ENCODE peak calls at places on chromosomes 1 and 21, in seven cellular contexts. P is fibroblast of lung, V is HepG2, X is prostate gland, H is cardiac muscle cell, L is pancreas, G is colonic mucosa. M is an unnamed sample. For H3K4me1, the result is how much of the 10 kb centered on the place peaks cover.

GRCh38 chr1:207084241-207084640 is 4.4 kb upstream of the C4BPB start:
- DNase-seq in H (no peak), V (no peak), X (no peak), G (no peak), L (no peak), P (peak), M (no peak)

GRCh38 chr1:10948463-10948775 is 64.0 kb upstream of the TARDBP start:
- DNase-seq in V (no peak), X (no peak), G (no peak), H (no peak), P (no peak), L (no peak), M (no peak)

GRCh38 chr1:119040489-119040888 is 52.3 kb upstream of the TBX15 start:
- DNase-seq in X (no peak), V (no peak), P (no peak), H (no peak), G (no peak), L (no peak), M (no peak)

GRCh38 chr1:64712049-64712448 is 32.8 kb upstream of the RAVER2 start:
- DNase-seq in P (no peak), G (no peak), X (no peak), L (no peak), V (no peak), H (no peak), M (no peak)

GRCh38 chr1:104295516-104295915 is 545.8 kb downstream of the AMY1C start:
- DNase-seq in G (no peak), X (no peak), H (no peak), L (no peak), V (no peak), P (no peak), M (no peak)

GRCh38 chr1:62082456-62083363 is 111.9 kb upstream of the L1TD1 start:
- DNase-seq in H (peak), G (peak), P (peak), X (peak), L (no peak), V (peak), M (no peak)

GRCh38 chr1:200512191-200512590 is 102.4 kb upstream of the ZNF281 start:
- DNase-seq in L (no peak), P (peak), G (no peak), X (no peak), V (no peak), H (peak), M (no peak)

GRCh38 chr1:233790662-233791371 is 113.7 kb upstream of the SLC35F3 start:
- DNase-seq in H (peak), X (peak), G (peak), P (peak), V (peak), L (peak), M (peak)

GRCh38 chr1:164774819-164775654 is 216.1 kb downstream of the PBX1 start:
- DNase-seq in P (no peak), X (no peak), V (no peak), H (no peak), G (peak), L (peak), M (peak)

GRCh38 chr1:111538343-111539035 is 35.1 kb upstream of the ADORA3 start:
- DNase-seq in V (peak), L (no peak), G (peak), X (no peak), P (peak), H (peak), M (no peak)

GRCh38 chr1:89332461-89332860 is 31.4 kb upstream of the GBP6 start:
- DNase-seq in X (no peak), L (no peak), H (no peak), P (no peak), V (no peak), G (no peak), M (no peak)

GRCh38 chr21:37829447-37829846 is 86.8 kb downstream of the KCNJ6 start:
- DNase-seq in P (peak), V (peak), H (peak), L (peak), G (peak), X (no peak), M (peak)

GRCh38 chr1:90045853-90046563 is 51.1 kb downstream of the ZNF326 start:
- DNase-seq in P (peak), V (peak), L (no peak), G (no peak), X (no peak), H (peak), M (no peak)

GRCh38 chr1:185376840-185377635 is 60.0 kb upstream of the IVNS1ABP start:
- DNase-seq in L (peak), P (peak), X (no peak), H (peak), V (no peak), G (no peak), M (no peak)

GRCh38 chr1:246450485-246451251 is 56.4 kb downstream of the SMYD3 start:
- DNase-seq in P (peak), G (no peak), X (no peak), V (peak), H (peak), L (no peak), M (no peak)

GRCh38 chr1:172359531-172359991 is 60.9 kb upstream of the C1orf105 start:
- DNase-seq in P (peak), G (peak), H (peak), X (peak), V (peak), L (no peak), M (no peak)

GRCh38 chr1:70706381-70707173 is 295.5 kb downstream of the CTH start:
- DNase-seq in L (no peak), G (no peak), H (no peak), X (no peak), P (no peak), V (no peak), M (no peak)

GRCh38 chr1:201250326-201251011 is 32.8 kb upstream of the PKP1 start:
- DNase-seq in V (no peak), X (no peak), H (no peak), P (no peak), G (no peak), L (no peak), M (no peak)

GRCh38 chr21:35641271-35642016 is 418.9 kb downstream of the SETD4 start:
- DNase-seq in L (no peak), H (no peak), G (no peak), V (no peak), X (no peak), P (peak), M (no peak)

GRCh38 chr1:204335533-204335932 is 24.2 kb downstream of the PLEKHA6 start:
- DNase-seq in G (no peak), V (no peak), H (no peak), X (no peak), P (no peak), L (no peak), M (no peak)

GRCh38 chr1:167173516-167174184 is 47.0 kb upstream of the POU2F1 start:
- DNase-seq in V (no peak), X (no peak), G (no peak), P (peak), H (peak), L (no peak), M (no peak)

GRCh38 chr21:35016071-35016470 is 33.0 kb downstream of the RUNX1 start:
- DNase-seq in H (no peak), L (no peak), V (no peak), X (no peak), G (no peak), P (no peak), M (no peak)

GRCh38 chr21:27429612-27430361 is 462.9 kb upstream of the ADAMTS5 start:
- DNase-seq in P (peak), V (no peak), X (no peak), H (peak), L (no peak), G (no peak), M (no peak)

GRCh38 chr1:56954664-56955063 is 11.2 kb downstream of the C8B start:
- DNase-seq in V (no peak), L (no peak), P (no peak), X (no peak), H (no peak), G (no peak), M (no peak)

GRCh38 chr21:35265170-35265877 is 216.2 kb upstream of the RUNX1 start:
- DNase-seq in X (no peak), L (no peak), H (no peak), G (no peak), P (peak), V (no peak), M (no peak)

GRCh38 chr1:230747886-230748800 is 955 bp downstream of the CAPN9 start:
- DNase-seq in L (no peak), V (no peak), X (peak), G (peak), P (no peak), H (no peak), M (no peak)

GRCh38 chr1:170594227-170594626 is 62.3 kb downstream of the GORAB start:
- DNase-seq in H (no peak), G (no peak), L (no peak), X (no peak), V (no peak), P (no peak), M (no peak)

GRCh38 chr1:42319871-42320484 is 15.1 kb downstream of the FOXJ3 start:
- DNase-seq in P (no peak), H (no peak), X (no peak), G (peak), V (peak), L (no peak), M (no peak)

GRCh38 chr1:31879981-31880608 is 58.1 kb downstream of the PTP4A2 start:
- DNase-seq in L (no peak), X (no peak), V (no peak), P (no peak), G (no peak), H (no peak), M (no peak)

GRCh38 chr1:211517006-211517405 is 25.0 kb upstream of the RD3 start:
- DNase-seq in V (peak), G (peak), P (no peak), X (no peak), L (no peak), H (no peak), M (no peak)

GRCh38 chr1:12480748-12481362 is 137.2 kb downstream of the DHRS3 start:
- DNase-seq in X (no peak), H (peak), G (peak), P (peak), L (no peak), V (no peak), M (no peak)

GRCh38 chr1:114315601-114316000 is 161.9 kb upstream of the SYT6 start:
- DNase-seq in P (peak), H (peak), V (no peak), X (no peak), G (no peak), L (no peak), M (no peak)

GRCh38 chr21:27645285-27645684 is 678.4 kb upstream of the ADAMTS5 start:
- DNase-seq in X (peak), H (no peak), G (no peak), P (peak), V (no peak), L (no peak), M (no peak)

GRCh38 chr1:222546091-222546490 is 1.8 kb downstream of the HHIPL2 start:
- DNase-seq in G (no peak), V (peak), P (no peak), H (no peak), X (no peak), L (no peak), M (no peak)

GRCh38 chr1:153371231-153371630 is 4.2 kb downstream of the S100A12 start:
- DNase-seq in G (peak), L (no peak), P (no peak), X (no peak), V (no peak), H (no peak), M (no peak)

GRCh38 chr1:74468982-74469603 is 43.3 kb downstream of the LRRC53 start:
- DNase-seq in H (peak), X (no peak), V (peak), L (no peak), P (peak), G (no peak), M (no peak)

GRCh38 chr1:38815903-38816627 is 43.5 kb downstream of the RRAGC start:
- DNase-seq in H (no peak), P (no peak), V (no peak), L (no peak), G (no peak), X (no peak), M (no peak)

GRCh38 chr21:46418265-46418946 is 40.3 kb upstream of the DIP2A start:
- DNase-seq in X (no peak), L (no peak), P (no peak), V (no peak), H (no peak), G (no peak), M (no peak)

GRCh38 chr1:26541816-26542711 is 12.5 kb downstream of the RPS6KA1 start:
- DNase-seq in G (peak), L (peak), P (no peak), V (peak), H (peak), X (peak), M (peak)
- TF ChIP-seq CTCF in G (peak), L (no peak), P (peak), V (no peak), H (peak), X (no peak), M (peak)

DNA sequence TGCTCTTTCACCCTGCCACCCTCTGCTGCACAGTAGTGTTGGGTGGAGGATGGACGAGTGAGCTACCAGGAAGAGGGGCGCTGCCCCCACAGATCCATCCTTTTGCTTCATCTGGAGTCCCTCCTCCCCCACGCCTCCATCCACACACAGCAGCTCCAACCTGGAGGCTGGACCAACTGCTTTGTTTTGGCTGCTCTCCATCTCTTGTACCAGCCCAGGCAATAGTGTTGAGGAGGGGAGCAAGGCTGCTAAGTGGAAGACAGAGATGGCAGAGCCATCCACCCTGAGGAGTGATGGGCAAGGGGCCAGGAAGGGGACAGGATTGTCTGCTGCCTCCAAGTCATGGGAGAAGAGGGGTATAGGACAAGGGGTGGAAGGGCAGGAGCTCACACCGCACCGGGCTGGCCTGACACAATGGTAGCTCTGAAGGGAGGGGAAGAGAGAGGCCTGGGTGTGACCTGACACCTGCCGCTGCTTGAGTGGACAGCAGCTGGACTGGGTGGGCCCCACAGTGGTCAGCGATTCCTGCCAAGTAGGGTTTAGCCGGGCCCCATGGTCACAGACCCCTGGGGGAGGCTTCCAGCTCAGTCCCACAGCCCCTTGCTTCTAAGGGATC is 8.5 kb downstream of the CHRNB2 start:
- DNase-seq in P (no peak), L (no peak), H (no peak), G (no peak), V (no peak), X (no peak), M (no peak)
- H3K4me1 ChIP-seq in P (under half), L (under half), H (under half), G (under half), V (under half), X (under half), M (under half)

DNA sequence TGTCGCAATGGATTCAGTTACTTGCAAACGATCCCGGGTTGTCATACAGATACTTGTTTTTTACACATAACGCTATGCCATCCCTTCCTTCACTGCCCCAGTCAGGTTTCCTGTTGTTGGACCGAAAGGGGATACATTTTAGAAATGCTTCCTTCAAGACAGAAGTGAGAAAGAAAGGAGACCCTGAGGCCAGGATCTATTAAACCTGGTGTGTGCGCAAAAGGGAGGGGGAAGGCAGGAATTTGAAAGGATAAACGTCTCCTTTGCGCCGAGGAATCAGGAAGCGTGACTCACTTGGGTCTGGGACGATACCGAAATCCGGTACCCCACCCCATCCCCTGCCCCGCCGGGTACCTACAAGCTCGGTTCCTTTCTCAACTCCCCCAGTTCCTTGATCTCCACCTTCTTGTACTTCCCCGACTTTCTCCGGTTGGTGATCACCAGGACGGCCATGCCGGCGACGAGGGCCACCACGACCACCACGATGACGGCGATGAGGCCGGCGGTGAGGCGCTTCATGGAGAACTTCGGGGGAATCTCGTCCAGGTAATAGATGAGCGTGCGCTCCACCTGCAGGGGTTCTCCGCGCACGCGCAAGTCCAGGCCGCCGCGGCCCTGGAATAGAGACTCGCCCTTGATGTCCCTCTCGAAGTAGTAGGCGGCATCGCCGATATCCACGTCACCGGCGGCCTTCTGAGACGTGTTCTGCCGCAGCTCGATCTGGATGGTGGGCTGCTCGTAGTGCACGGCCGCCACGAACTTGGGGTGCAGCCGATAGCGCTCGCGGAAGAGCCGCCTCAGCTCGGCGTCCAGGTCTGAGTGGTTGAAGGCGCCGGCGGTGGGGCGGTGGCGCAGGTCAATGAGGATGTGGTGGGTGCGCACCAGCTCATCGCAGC is 973 bp downstream of the TACSTD2 start:
- DNase-seq in H (no peak), P (no peak), V (no peak), L (peak), G (peak), X (peak), M (no peak)
- H3K4me3 ChIP-seq in H (no peak), P (no peak), V (no peak), L (peak), G (peak), X (peak), M (peak)

DNA sequence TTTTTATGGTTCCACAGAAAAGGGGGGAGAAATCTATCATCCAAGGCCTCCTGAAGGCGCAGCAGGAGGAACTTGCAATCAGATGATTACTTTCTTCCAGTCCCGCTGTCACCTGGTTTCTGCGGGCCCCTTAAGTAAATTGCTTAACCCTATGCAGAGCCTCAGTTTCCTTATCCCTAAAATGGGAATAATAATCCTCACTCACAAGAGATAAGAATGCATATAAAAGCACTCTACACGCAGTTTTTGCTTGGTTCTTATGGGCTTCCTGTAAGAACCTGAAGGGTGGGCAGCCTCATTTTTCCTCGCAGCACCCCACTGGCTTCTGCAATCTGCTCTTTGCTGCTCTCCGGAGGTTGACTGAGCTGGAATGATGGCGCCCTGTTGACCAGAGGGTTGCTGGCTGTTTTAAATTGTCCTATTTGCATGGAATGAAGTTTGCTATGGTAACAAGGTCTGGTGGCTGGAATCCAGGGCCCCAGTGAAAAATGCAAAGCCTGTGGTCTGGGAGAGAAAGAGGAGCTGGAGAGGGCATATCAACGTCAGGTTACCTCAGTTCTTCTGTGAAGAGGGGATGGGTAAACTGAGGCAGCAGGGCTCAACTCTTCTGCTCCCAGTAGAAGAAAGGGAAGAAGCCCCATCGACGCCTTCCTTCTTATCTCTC is 1.0 kb upstream of the KAZN start:
- DNase-seq in V (no peak), P (peak), L (no peak), X (no peak), H (peak), G (no peak), M (no peak)
- TF ChIP-seq CTCF in V (no peak), P (no peak), L (no peak), X (no peak), H (no peak), G (no peak), M (no peak)

GRCh38 chr1:34754878-34755637 is at the start of gene GJB5:
- DNase-seq in V (no peak), L (no peak), X (peak), P (no peak), G (peak), H (no peak), M (no peak)
- H3K4me1 ChIP-seq in V (under half), L (under half), X (under half), P (under half), G (under half), H (under half), M (under half)

GRCh38 chr1:30668546-30669327 is 54.6 kb downstream of the MATN1 start:
- DNase-seq in L (no peak), H (no peak), P (peak), X (no peak), V (no peak), G (no peak), M (no peak)

GRCh38 chr1:30665621-30666020 is 57.8 kb downstream of the MATN1 start:
- DNase-seq in P (no peak), X (no peak), L (no peak), V (no peak), G (no peak), H (no peak), M (peak)

GRCh38 chr1:30670195-30671060 is 53.0 kb downstream of the MATN1 start:
- DNase-seq in G (no peak), L (no peak), P (peak), H (peak), V (no peak), X (no peak), M (no peak)

GRCh38 chr1:30665216-30665615 is 58.2 kb downstream of the MATN1 start:
- DNase-seq in L (no peak), X (no peak), G (no peak), V (no peak), H (no peak), P (no peak), M (peak)

DNA sequence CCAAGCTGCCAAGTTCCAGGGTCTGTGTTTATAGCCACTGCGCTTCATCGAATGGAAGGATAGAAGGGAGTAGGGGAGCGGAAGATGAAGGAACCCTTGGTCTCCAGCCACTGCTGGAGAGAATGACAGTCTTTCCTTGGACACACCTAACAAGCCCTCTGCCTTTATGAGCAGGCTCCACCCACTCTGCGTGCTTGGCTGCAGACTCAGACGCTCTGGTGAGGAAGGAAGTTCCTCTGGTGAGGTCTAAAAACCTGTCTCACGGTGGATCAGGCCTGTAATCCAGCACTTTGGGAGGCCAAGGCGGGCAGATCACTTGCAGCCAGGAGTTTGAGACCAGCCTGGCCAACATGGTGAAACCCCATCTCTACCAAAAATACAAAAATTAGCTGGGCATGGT is 55.4 kb downstream of the MATN1 start:
- DNase-seq in V (no peak), X (peak), P (peak), L (no peak), H (no peak), G (peak), M (peak)
- H3K4me3 ChIP-seq in V (no peak), X (no peak), P (no peak), L (no peak), H (no peak), G (no peak), M (no peak)

M was measured in right lobe of liver.